ENCODE peak calls at places on chromosomes 12 and 14, in eight cellular contexts. C, B, Z, E, S, R, A and L are unnamed samples.

GRCh38 chr12:112480931-112481330 is 62.2 kb downstream of the PTPN11 start:
- DNase-seq in Z (no peak), C (no peak), S (no peak), R (no peak), B (no peak), E (no peak), A (no peak), L (no peak)

GRCh38 chr12:68001486-68002466 is 12.5 kb downstream of the IFNG-AS1 start:
- DNase-seq in S (no peak), Z (no peak), R (peak), B (peak), A (no peak), C (no peak), E (no peak), L (no peak)

GRCh38 chr12:44816446-44817017 is 59.6 kb downstream of the NELL2 start:
- DNase-seq in Z (no peak), E (no peak), S (no peak), B (no peak), C (no peak), A (no peak), R (no peak), L (no peak)

GRCh38 chr14:95045255-95045701 is 112.1 kb downstream of the DICER1 start:
- DNase-seq in A (no peak), R (no peak), C (no peak), B (no peak), E (no peak), Z (peak), S (peak), L (no peak)

GRCh38 chr14:100629098-100629497 is 41.9 kb upstream of the BEGAIN start:
- DNase-seq in A (no peak), R (no peak), S (no peak), Z (no peak), C (no peak), B (no peak), E (no peak), L (no peak)

GRCh38 chr12:44299524-44299923 is 463.6 kb downstream of the TMEM117 start:
- DNase-seq in B (no peak), E (no peak), S (no peak), R (no peak), C (no peak), Z (no peak), A (no peak), L (no peak)

GRCh38 chr12:53180931-53181645 is 363 bp upstream of the CSAD start:
- DNase-seq in B (peak), A (no peak), Z (peak), S (no peak), E (peak), C (peak), R (peak), L (peak)

GRCh38 chr12:94689002-94689645 is 38.8 kb upstream of the TMCC3 start:
- DNase-seq in C (no peak), B (peak), R (no peak), Z (no peak), A (no peak), E (no peak), S (no peak), L (no peak)

GRCh38 chr14:103862393-103862782 is 15.0 kb upstream of the PPP1R13B start:
- DNase-seq in R (no peak), S (no peak), A (no peak), Z (no peak), C (no peak), B (no peak), E (no peak), L (no peak)

GRCh38 chr12:71730936-71731335 is 23.7 kb upstream of the RAB21 start:
- DNase-seq in B (no peak), S (no peak), A (no peak), E (no peak), Z (no peak), C (no peak), R (peak), L (no peak)

GRCh38 chr14:105890474-105891220 is 364.3 kb downstream of the TMEM121 start:
- DNase-seq in C (no peak), A (peak), S (no peak), Z (peak), B (no peak), E (no peak), R (no peak), L (no peak)

GRCh38 chr14:96056509-96057422 is 17.6 kb downstream of the C14orf132 start:
- DNase-seq in S (no peak), E (no peak), A (no peak), B (no peak), R (peak), Z (peak), C (no peak), L (no peak)

GRCh38 chr12:110590806-110591326 is 7.7 kb upstream of the PPTC7 start:
- DNase-seq in C (no peak), B (no peak), Z (peak), E (no peak), S (no peak), R (peak), A (no peak), L (no peak)

GRCh38 chr14:35897616-35898111 is 71.5 kb downstream of the BRMS1L start:
- DNase-seq in A (no peak), C (no peak), S (no peak), B (no peak), R (no peak), Z (peak), E (no peak), L (no peak)

GRCh38 chr14:105588236-105588860 is 62.0 kb downstream of the TMEM121 start:
- DNase-seq in A (no peak), E (no peak), B (no peak), R (peak), C (no peak), Z (no peak), S (no peak), L (peak)

GRCh38 chr12:34405286-34406227 is 383.3 kb downstream of the ALG10 start:
- DNase-seq in C (no peak), E (peak), Z (peak), A (peak), R (no peak), S (peak), B (no peak), L (peak)

GRCh38 chr14:94143239-94143638 is 13.8 kb upstream of the IFI27L2 start:
- DNase-seq in E (no peak), B (no peak), C (no peak), S (no peak), A (no peak), R (peak), Z (peak), L (no peak)

GRCh38 chr12:127761880-127762279 is 505.1 kb upstream of the TMEM132C start:
- DNase-seq in C (no peak), E (no peak), Z (no peak), S (no peak), R (no peak), B (no peak), A (no peak), L (no peak)

GRCh38 chr14:54567224-54567633 is 301 bp downstream of the SAMD4A start:
- DNase-seq in B (no peak), R (no peak), C (no peak), S (no peak), Z (peak), A (peak), E (no peak), L (no peak)

GRCh38 chr14:52694761-52695480 is 437 bp downstream of the ERO1A start:
- DNase-seq in Z (peak), E (peak), R (peak), C (no peak), S (no peak), A (peak), B (peak), L (peak)

GRCh38 chr14:90416649-90417237 is 19.9 kb downstream of the CALM1 start:
- DNase-seq in A (no peak), S (no peak), B (peak), R (no peak), C (no peak), Z (no peak), E (no peak), L (no peak)

GRCh38 chr12:109752117-109753053 is 38.8 kb downstream of the FAM222A start:
- DNase-seq in C (no peak), B (no peak), S (no peak), Z (peak), A (peak), E (no peak), R (no peak), L (no peak)

GRCh38 chr14:24136684-24137528 is 912 bp downstream of the PSME1 start:
- DNase-seq in A (no peak), Z (no peak), R (peak), E (no peak), S (no peak), B (no peak), C (no peak), L (no peak)

GRCh38 chr12:49707812-49708147 is 575 bp upstream of the FMNL3 start:
- DNase-seq in A (peak), Z (no peak), E (no peak), C (no peak), S (no peak), R (no peak), B (no peak), L (no peak)

GRCh38 chr12:53004582-53004981 is 1.7 kb upstream of the EIF4B start:
- DNase-seq in E (no peak), C (no peak), S (no peak), R (peak), Z (peak), A (no peak), B (no peak), L (no peak)

GRCh38 chr14:105050551-105050897 is 14.7 kb downstream of the GPR132 start:
- DNase-seq in R (no peak), Z (no peak), E (no peak), B (no peak), A (no peak), S (no peak), C (no peak), L (peak)

GRCh38 chr14:105442834-105443233 is 23.2 kb downstream of the MTA1 start:
- DNase-seq in B (no peak), C (no peak), S (no peak), R (no peak), Z (no peak), E (no peak), A (no peak), L (no peak)

GRCh38 chr12:2891240-2892053 is 756 bp downstream of the TULP3 start:
- DNase-seq in S (peak), R (peak), C (peak), Z (peak), E (peak), A (peak), B (peak), L (no peak)

GRCh38 chr14:61761959-61762786 is at the start of gene SNAPC1:
- DNase-seq in E (peak), A (peak), C (peak), S (peak), Z (peak), B (peak), R (peak), L (peak)

GRCh38 chr14:61766136-61766535 is 3.9 kb downstream of the SNAPC1 start:
- DNase-seq in E (no peak), S (no peak), A (no peak), R (no peak), C (no peak), Z (no peak), B (peak), L (no peak)

GRCh38 chr14:61761557-61761956 is 663 bp upstream of the SNAPC1 start:
- DNase-seq in A (no peak), C (peak), R (peak), E (no peak), S (no peak), B (no peak), Z (no peak), L (no peak)

GRCh38 chr14:61765225-61765943 is 3.2 kb downstream of the SNAPC1 start:
- DNase-seq in S (no peak), E (no peak), A (no peak), C (no peak), Z (no peak), R (no peak), B (peak), L (no peak)

GRCh38 chr14:61764342-61765122 is 2.3 kb downstream of the SNAPC1 start:
- DNase-seq in Z (no peak), B (peak), E (no peak), C (no peak), S (no peak), R (peak), A (no peak), L (no peak)
- H3K4me3 ChIP-seq in Z (peak), B (peak), E (no peak), C (peak), S (no peak), R (peak), A (no peak), L (no peak)

DNA sequence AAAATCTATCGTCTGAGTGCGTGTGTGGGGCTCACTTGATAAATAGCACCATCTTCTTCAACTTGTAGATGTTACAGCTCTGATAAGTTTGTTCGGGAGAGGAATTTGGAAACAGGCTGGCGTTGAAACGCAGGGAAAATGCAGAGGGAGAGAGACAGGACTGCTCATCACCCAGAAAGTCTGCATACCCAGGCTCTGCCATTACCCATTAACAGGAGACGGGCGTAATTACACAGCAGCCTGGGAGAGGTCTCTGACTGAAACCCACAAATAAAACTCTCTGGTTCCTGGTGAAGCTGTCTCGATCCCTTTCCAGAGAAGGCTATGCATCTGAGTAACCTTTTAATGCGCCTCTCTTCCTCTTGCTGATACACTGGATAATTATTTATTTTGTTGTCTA is 547.3 kb downstream of the BCL11B start:
- DNase-seq in S (no peak), B (no peak), Z (peak), A (no peak), E (no peak), C (no peak), R (no peak), L (no peak)
- H3K27ac ChIP-seq in S (no peak), B (no peak), Z (no peak), A (no peak), E (no peak), C (no peak), R (no peak), L (no peak)

DNA sequence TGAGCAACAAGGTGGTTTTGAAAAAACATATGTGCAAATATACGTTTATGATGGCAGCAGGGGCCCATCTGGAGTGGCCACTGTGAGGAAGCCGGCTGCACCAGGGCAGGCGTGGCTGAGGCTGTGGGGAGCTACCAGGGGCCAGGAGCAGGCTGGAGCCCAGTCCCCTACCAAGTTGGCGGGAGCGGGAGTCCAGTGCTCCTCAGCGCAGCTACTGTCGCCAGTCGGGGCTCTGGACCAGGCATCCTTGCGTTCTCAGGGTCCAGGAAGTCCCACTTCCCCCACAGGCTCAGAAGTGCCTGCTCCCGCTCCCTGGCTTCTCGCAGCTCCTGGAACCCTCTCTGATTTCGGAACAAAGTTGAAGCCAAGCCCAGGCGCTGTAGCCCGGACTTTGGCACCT is 1377.5 kb upstream of the FLRT2 start:
- DNase-seq in Z (no peak), B (no peak), E (no peak), C (no peak), A (no peak), S (no peak), R (no peak), L (no peak)
- H3K4me3 ChIP-seq in Z (no peak), B (no peak), E (no peak), C (no peak), A (no peak), S (no peak), R (no peak), L (no peak)

GRCh38 chr14:44981198-44981597 is 19.2 kb downstream of the TOGARAM1 start:
- DNase-seq in B (no peak), A (no peak), R (peak), C (no peak), E (no peak), Z (no peak), S (no peak), L (no peak)

GRCh38 chr14:44979273-44979672 is 17.3 kb downstream of the TOGARAM1 start:
- DNase-seq in C (no peak), S (no peak), Z (no peak), E (no peak), A (no peak), R (peak), B (no peak), L (no peak)

GRCh38 chr14:44982594-44982993 is 20.6 kb downstream of the TOGARAM1 start:
- DNase-seq in A (no peak), Z (no peak), S (no peak), C (no peak), B (no peak), E (no peak), R (no peak), L (no peak)

DNA sequence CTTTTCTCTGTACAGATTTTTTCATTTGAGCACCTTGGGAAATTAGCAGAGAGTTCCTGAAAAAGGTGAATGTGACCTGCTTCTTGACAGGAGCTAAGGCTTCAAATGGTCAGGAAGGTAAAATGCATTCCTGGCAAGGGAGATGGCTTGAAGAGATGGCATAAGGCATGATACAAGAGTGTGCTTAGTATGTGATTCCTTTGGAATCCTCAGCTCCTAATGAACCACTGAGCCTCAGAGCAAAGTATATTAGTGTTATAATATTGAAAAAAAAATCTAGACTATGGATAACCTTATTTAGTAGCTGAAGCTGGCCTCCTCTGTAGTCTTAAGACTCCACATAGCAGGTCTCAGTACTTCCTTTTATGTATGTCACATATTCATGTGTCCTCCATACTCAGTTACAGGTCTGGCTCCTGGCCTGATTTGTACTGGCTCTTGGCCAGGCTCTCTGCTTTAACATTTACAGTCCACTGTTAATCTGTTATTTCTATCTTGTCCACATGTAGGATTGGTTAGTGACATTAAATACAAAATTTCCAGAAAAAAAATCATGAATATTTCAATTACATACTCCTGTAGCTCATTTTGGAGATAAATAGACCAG is 17.9 kb downstream of the TOGARAM1 start:
- DNase-seq in R (peak), Z (no peak), S (no peak), E (no peak), C (no peak), B (peak), A (peak), L (peak)
- H3K27ac ChIP-seq in R (peak), Z (no peak), S (no peak), E (no peak), C (no peak), B (no peak), A (no peak), L (no peak)

GRCh38 chr12:124547626-124548025 is 19.8 kb downstream of the NCOR2 start:
- DNase-seq in R (no peak), B (no peak), Z (no peak), A (no peak), S (no peak), E (no peak), C (no peak), L (no peak)

GRCh38 chr12:124549629-124550028 is 17.8 kb downstream of the NCOR2 start:
- DNase-seq in A (no peak), B (no peak), E (no peak), Z (no peak), R (no peak), S (no peak), C (no peak), L (no peak)

GRCh38 chr12:124550123-124551089 is 17.0 kb downstream of the NCOR2 start:
- DNase-seq in Z (no peak), C (no peak), E (no peak), A (peak), R (no peak), S (no peak), B (no peak), L (no peak)

GRCh38 chr12:124551268-124552144 is 15.9 kb downstream of the NCOR2 start:
- DNase-seq in C (no peak), Z (peak), E (no peak), S (no peak), A (peak), B (no peak), R (peak), L (no peak)

DNA sequence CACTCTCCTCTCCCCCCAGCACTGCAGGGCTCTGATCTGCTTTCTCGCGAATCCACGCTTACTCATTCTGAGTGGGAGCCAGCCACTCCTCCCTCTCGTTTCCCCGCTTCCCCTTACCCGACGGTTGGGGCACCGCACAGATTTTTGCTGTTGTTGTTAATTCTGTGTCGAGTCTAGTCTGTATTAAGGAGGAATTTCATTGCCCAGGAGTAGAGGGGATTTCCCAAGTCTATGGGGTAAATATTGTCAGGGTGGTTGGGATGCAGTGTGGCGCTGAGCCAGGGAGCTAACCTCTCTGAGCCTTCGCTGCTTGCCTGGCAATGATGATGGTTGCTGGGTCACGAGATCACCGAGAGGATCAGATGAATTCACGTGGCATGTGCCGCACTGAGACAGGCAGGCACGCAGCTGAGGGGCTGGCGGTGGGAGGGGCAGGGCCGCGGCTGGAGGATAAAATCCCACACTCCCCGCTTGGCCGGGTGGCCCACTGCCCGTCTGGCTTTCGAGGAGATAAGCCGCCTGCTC is 18.5 kb downstream of the NCOR2 start:
- DNase-seq in A (peak), E (no peak), Z (no peak), R (no peak), B (peak), S (no peak), C (no peak), L (peak)
- H3K4me3 ChIP-seq in A (no peak), E (no peak), Z (no peak), R (no peak), B (no peak), S (no peak), C (no peak), L (no peak)

GRCh38 chr12:92552412-92553108 is 150.2 kb upstream of the PLEKHG7 start:
- DNase-seq in Z (no peak), A (no peak), S (no peak), E (no peak), R (no peak), C (no peak), B (peak), L (peak)
- H3K27ac ChIP-seq in Z (no peak), A (no peak), S (peak), E (no peak), R (no peak), C (peak), B (no peak), L (peak)